ENCODE peak calls at places on chromosome X, in eight cellular contexts. P is thoracic aorta; V is astrocyte; Q is aorta; B is mesenchymal stem cell; A is naive thymus-derived CD4-positive, alpha-beta T cell; R is lower lobe of right lung; D is mucosa of descending colon. H is an unnamed sample. For H3K9me3, the result is how much of the 10 kb centered on the place peaks cover.

GRCh38 chrX:75303795-75304194 is 29.9 kb downstream of the UPRT start:
- DNase-seq in A (no peak), B (no peak), V (peak), R (no peak), P (no peak), D (no peak), Q (no peak), H (no peak)

GRCh38 chrX:69076084-69076483 is 89.2 kb downstream of the PJA1 start:
- DNase-seq in A (no peak), P (no peak), V (no peak), R (no peak), B (no peak), D (no peak), Q (peak), H (no peak)

GRCh38 chrX:148878371-148878770 is 378.0 kb downstream of the AFF2 start:
- DNase-seq in V (peak), A (no peak), Q (no peak), D (no peak), B (peak), P (no peak), R (no peak), H (no peak)

GRCh38 chrX:447052-447451 is 60.3 kb upstream of the PPP2R3B start:
- DNase-seq in R (peak), P (no peak), D (no peak), B (no peak), Q (peak), A (no peak), V (no peak), H (no peak)

GRCh38 chrX:49209434-49210251 is 9.7 kb upstream of the SYP start:
- DNase-seq in R (no peak), B (no peak), V (no peak), P (no peak), D (no peak), A (no peak), Q (peak), H (no peak)

GRCh38 chrX:108384783-108385182 is 53.4 kb downstream of the COL4A6 start:
- DNase-seq in R (no peak), P (no peak), A (no peak), B (no peak), D (no peak), V (no peak), Q (no peak), H (no peak)

GRCh38 chrX:70026112-70026850 is 23.5 kb downstream of the AWAT2 start:
- DNase-seq in A (no peak), Q (no peak), P (no peak), V (no peak), D (no peak), B (peak), R (no peak), H (no peak)

GRCh38 chrX:1134156-1134555 is 78.3 kb downstream of the CRLF2 start:
- DNase-seq in A (no peak), Q (no peak), D (no peak), R (no peak), B (no peak), V (no peak), P (no peak), H (no peak)

GRCh38 chrX:109360301-109360700 is 121.6 kb downstream of the GUCY2F start:
- DNase-seq in A (no peak), D (no peak), B (no peak), R (no peak), P (no peak), Q (no peak), V (no peak), H (no peak)

GRCh38 chrX:86237482-86237881 is 89.2 kb downstream of the DACH2 start:
- DNase-seq in B (no peak), R (no peak), Q (peak), P (no peak), V (no peak), D (peak), A (no peak), H (no peak)

GRCh38 chrX:17519349-17519748 is 144.3 kb downstream of the NHS start:
- DNase-seq in A (no peak), D (peak), V (no peak), R (no peak), B (no peak), Q (peak), P (peak), H (no peak)

GRCh38 chrX:115068896-115069295 is 51.5 kb upstream of the IL13RA2 start:
- DNase-seq in D (no peak), A (no peak), B (no peak), P (no peak), R (no peak), Q (peak), V (no peak), H (no peak)

GRCh38 chrX:140712413-140713173 is 3.0 kb downstream of the LINC00632 start:
- DNase-seq in Q (peak), D (peak), P (peak), A (no peak), V (peak), R (peak), B (peak), H (peak)

GRCh38 chrX:102599950-102600579 is 750 bp downstream of the ARMCX5 start:
- DNase-seq in B (peak), P (no peak), A (no peak), R (no peak), V (peak), D (no peak), Q (no peak), H (no peak)

GRCh38 chrX:97039363-97040029 is 155.8 kb downstream of the RPA4 start:
- DNase-seq in Q (peak), D (no peak), P (no peak), A (no peak), V (peak), R (no peak), B (peak), H (no peak)

GRCh38 chrX:23898412-23898959 is 9.3 kb downstream of the APOO start:
- DNase-seq in Q (no peak), P (no peak), R (no peak), A (no peak), D (no peak), B (peak), V (peak), H (no peak)

GRCh38 chrX:71537743-71538142 is 4.8 kb downstream of the OGT start:
- DNase-seq in R (no peak), D (no peak), Q (no peak), A (no peak), V (no peak), B (no peak), P (no peak), H (no peak)
- H3K4me3 ChIP-seq in R (no peak), D (no peak), Q (no peak), A (peak), V (no peak), B (no peak), P (no peak), H (no peak)

DNA sequence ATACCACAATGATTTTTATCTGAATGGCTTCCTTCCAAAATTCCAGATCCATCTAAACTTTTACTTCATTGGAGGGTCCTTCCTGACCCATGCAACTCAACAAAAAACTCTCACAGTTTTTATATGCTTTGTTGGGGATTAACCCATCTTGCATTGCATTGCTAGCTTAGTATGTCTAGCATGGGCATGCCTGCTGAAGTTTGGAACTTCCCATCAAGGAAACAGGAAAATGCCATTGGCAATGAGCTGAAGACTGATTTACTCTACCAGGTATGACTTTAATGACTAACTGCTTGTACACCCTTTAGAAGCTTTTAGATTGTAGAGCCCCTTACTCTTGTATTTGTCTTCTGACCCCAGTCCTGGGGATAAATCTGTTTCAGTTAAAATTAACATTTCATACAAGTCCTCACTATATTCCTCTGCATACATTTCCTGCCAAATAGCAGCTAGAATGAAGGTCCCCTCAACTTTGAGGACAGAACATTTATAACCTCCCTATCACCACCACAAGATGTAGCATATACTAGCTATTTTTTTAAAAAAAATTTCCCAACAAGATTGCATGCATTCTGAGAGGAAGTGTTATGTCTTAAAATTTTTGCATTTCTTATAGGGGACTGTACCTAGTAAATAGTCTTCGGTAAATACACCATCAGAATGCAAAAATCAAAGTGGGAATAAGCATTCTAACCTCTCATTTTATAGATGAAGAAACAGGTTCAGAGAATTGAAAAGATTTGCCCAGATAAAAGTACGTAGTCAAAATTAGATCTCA is 52.5 kb upstream of the ATXN3L start:
- DNase-seq in D (no peak), P (no peak), B (no peak), R (no peak), V (no peak), A (no peak), Q (no peak), H (no peak)
- H3K9me3 ChIP-seq in D (under half), P (under half), B (under half), R (under half), V (under half), A (under half), Q (under half), H (under half)

GRCh38 chrX:40099046-40099968 is 1.5 kb upstream of the BCOR start:
- DNase-seq in A (peak), Q (peak), B (peak), V (no peak), P (no peak), R (peak), D (peak), H (peak)
- H3K4me3 ChIP-seq in A (peak), Q (peak), B (no peak), V (peak), P (peak), R (peak), D (no peak), H (peak)

GRCh38 chrX:55210931-55211677 is 9.0 kb upstream of the PAGE5 start:
- DNase-seq in V (no peak), B (no peak), P (no peak), A (no peak), Q (no peak), D (no peak), R (no peak), H (no peak)
- H3K9me3 ChIP-seq in V (under half), B (under half), P (under half), A (under half), Q (under half), D (under half), R (under half), H (under half)

DNA sequence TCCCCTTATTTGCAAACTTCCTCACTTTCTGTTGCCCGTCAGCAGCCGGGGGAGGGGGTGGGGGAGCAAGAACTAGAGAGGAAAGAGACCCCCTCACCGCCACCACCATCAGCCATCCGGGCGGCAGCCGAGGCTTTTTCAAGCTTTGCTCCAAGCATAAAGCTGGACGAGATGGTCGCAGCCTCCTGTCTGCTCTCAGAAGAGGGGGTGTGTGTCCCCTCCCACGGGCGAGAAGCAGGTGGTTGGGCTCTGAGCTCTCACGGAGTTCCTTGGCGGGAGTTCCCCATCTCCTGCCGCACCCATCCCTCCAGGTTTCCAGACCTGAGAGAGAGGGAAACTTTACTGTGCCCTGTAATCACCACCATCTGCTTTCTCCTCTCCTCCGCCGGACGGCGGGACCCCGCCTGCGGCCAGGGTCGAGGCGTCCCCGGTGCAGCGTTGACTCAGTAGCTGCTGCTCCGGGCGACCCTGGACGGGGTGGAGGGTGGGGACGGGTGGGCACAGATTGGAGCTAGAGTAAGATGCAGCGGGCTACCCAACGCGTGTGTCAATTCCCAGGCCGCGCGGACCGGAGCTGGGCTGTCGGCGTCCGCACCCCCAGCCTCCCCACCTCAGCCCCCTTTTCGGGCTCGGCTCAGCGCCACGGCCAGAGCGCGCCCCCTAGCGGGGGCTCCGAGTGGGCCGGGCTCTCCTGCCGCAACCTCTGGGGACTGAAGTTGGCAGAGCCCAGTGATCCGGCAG is 4.8 kb upstream of the ARX start:
- DNase-seq in P (no peak), Q (no peak), R (no peak), A (peak), D (no peak), B (no peak), V (no peak), H (no peak)
- H3K4me3 ChIP-seq in P (peak), Q (no peak), R (no peak), A (no peak), D (no peak), B (no peak), V (peak), H (no peak)

GRCh38 chrX:105973387-105973739 is 65.2 kb downstream of the SERPINA7 start:
- DNase-seq in A (no peak), R (no peak), D (no peak), V (no peak), Q (no peak), P (no peak), B (no peak), H (no peak)
- H3K9me3 ChIP-seq in A (under half), R (under half), D (under half), V (under half), Q (under half), P (under half), B (under half), H (under half)

GRCh38 chrX:155216179-155216939 is at the start of gene VBP1:
- DNase-seq in B (peak), Q (peak), V (peak), R (peak), A (peak), D (peak), P (peak), H (peak)

GRCh38 chrX:155213731-155214130 is 2.5 kb upstream of the VBP1 start:
- DNase-seq in D (no peak), V (no peak), Q (no peak), B (no peak), R (no peak), A (no peak), P (no peak), H (no peak)

GRCh38 chrX:155218777-155219176 is 2.5 kb downstream of the VBP1 start:
- DNase-seq in D (no peak), R (no peak), V (no peak), P (no peak), B (no peak), A (no peak), Q (no peak), H (no peak)

GRCh38 chrX:155215443-155216178 is 649 bp upstream of the VBP1 start:
- DNase-seq in P (no peak), B (no peak), A (no peak), Q (no peak), D (no peak), V (no peak), R (no peak), H (no peak)

GRCh38 chrX:155216940-155217450 is 735 bp downstream of the VBP1 start:
- DNase-seq in V (peak), B (no peak), A (no peak), P (no peak), D (no peak), Q (no peak), R (no peak), H (no peak)
- H3K4me3 ChIP-seq in V (peak), B (peak), A (peak), P (peak), D (no peak), Q (peak), R (peak), H (peak)

DNA sequence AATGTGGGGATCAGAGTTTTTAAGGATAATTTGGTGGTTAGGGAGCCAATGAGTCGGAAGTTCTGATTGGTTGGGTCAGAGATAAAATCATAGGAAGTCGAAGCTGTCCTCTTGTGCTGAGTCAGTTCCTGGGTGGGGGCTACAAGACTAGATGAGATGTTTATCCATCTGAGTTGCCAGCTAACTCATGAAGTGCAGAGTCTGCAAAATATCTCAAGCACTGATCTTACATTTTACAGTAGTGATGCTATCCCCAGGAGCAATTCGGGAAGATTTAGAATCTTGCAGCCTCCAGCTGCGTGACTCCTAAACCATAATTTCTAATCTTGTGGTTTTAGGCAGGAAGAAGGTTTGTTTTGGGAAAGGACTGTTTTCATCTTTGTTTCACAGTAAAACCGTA is 565.8 kb upstream of the SPANXN1 start:
- DNase-seq in V (no peak), Q (no peak), A (no peak), P (no peak), B (peak), R (no peak), D (no peak), H (peak)
- H3K9me3 ChIP-seq in V (under half), Q (under half), A (under half), P (under half), B (under half), R (under half), D (under half), H (under half)

H was measured in MG63.